ENCODE peak calls at places on chromosome 9, in nine cellular contexts. One of them, this sample, is unnamed.

GRCh38 chr9:81673310-81673709 is 16.0 kb downstream of the TLE1 start:
- DNase-seq in fibroblast of pulmonary artery: no peak
- DNase-seq in body of pancreas: no peak
- DNase-seq in spleen: no peak
- DNase-seq in AG10803: no peak
- DNase-seq in DND-41: no peak
- DNase-seq in foreskin fibroblast: no peak
- DNase-seq in cardiac fibroblast: no peak
- DNase-seq in GM12878: no peak
- DNase-seq in this sample: no peak

GRCh38 chr9:79604149-79604548 is 32.4 kb downstream of the TLE4 start:
- DNase-seq in fibroblast of pulmonary artery: no peak
- DNase-seq in body of pancreas: no peak
- DNase-seq in spleen: no peak
- DNase-seq in AG10803: no peak
- DNase-seq in DND-41: no peak
- DNase-seq in foreskin fibroblast: peak; percentile 25
- DNase-seq in cardiac fibroblast: no peak
- DNase-seq in GM12878: no peak
- DNase-seq in this sample: no peak

GRCh38 chr9:93108301-93109041 is 12.5 kb downstream of the CARD19 start:
- DNase-seq in fibroblast of pulmonary artery: no peak
- DNase-seq in body of pancreas: peak; percentile 3
- DNase-seq in spleen: peak; percentile 80
- DNase-seq in AG10803: no peak
- DNase-seq in DND-41: no peak
- DNase-seq in foreskin fibroblast: no peak
- DNase-seq in cardiac fibroblast: no peak
- DNase-seq in GM12878: no peak
- DNase-seq in this sample: no peak

GRCh38 chr9:16521868-16522381 is 348.5 kb downstream of the BNC2 start:
- DNase-seq in fibroblast of pulmonary artery: peak; percentile 79
- DNase-seq in body of pancreas: no peak
- DNase-seq in spleen: no peak
- DNase-seq in AG10803: peak; percentile 98
- DNase-seq in DND-41: no peak
- DNase-seq in foreskin fibroblast: peak; percentile 95
- DNase-seq in cardiac fibroblast: peak; percentile 79
- DNase-seq in GM12878: no peak
- DNase-seq in this sample: peak; percentile 79

GRCh38 chr9:27395484-27395921 is 98.6 kb upstream of the EQTN start:
- DNase-seq in fibroblast of pulmonary artery: no peak
- DNase-seq in body of pancreas: no peak
- DNase-seq in spleen: no peak
- DNase-seq in AG10803: peak; percentile 29
- DNase-seq in DND-41: no peak
- DNase-seq in foreskin fibroblast: no peak
- DNase-seq in cardiac fibroblast: no peak
- DNase-seq in GM12878: no peak
- DNase-seq in this sample: no peak

GRCh38 chr9:91416086-91416712 is 7.4 kb downstream of the NFIL3 start:
- DNase-seq in fibroblast of pulmonary artery: no peak
- DNase-seq in body of pancreas: no peak
- DNase-seq in spleen: no peak
- DNase-seq in AG10803: peak; percentile 45
- DNase-seq in DND-41: no peak
- DNase-seq in foreskin fibroblast: peak; percentile 50
- DNase-seq in cardiac fibroblast: no peak
- DNase-seq in GM12878: no peak
- DNase-seq in this sample: no peak

GRCh38 chr9:109258619-109259321 is 62.1 kb downstream of the EPB41L4B start:
- DNase-seq in fibroblast of pulmonary artery: no peak
- DNase-seq in body of pancreas: peak; percentile 47
- DNase-seq in spleen: no peak
- DNase-seq in AG10803: no peak
- DNase-seq in DND-41: no peak
- DNase-seq in foreskin fibroblast: no peak
- DNase-seq in cardiac fibroblast: no peak
- DNase-seq in GM12878: no peak
- DNase-seq in this sample: no peak

GRCh38 chr9:2816476-2817141 is 27.3 kb downstream of the PUM3 start:
- DNase-seq in fibroblast of pulmonary artery: peak; percentile 87
- DNase-seq in body of pancreas: peak; percentile 49
- DNase-seq in spleen: no peak
- DNase-seq in AG10803: peak; percentile 13
- DNase-seq in DND-41: no peak
- DNase-seq in foreskin fibroblast: peak; percentile 57
- DNase-seq in cardiac fibroblast: peak; percentile 93
- DNase-seq in GM12878: no peak
- DNase-seq in this sample: no peak

GRCh38 chr9:133942206-133942975 is 49.7 kb downstream of the VAV2 start:
- DNase-seq in fibroblast of pulmonary artery: no peak
- DNase-seq in body of pancreas: peak; percentile 7
- DNase-seq in spleen: peak; percentile 67
- DNase-seq in AG10803: no peak
- DNase-seq in DND-41: no peak
- DNase-seq in foreskin fibroblast: peak; percentile 45
- DNase-seq in cardiac fibroblast: no peak
- DNase-seq in GM12878: no peak
- DNase-seq in this sample: no peak

GRCh38 chr9:114906922-114907571 is 23.3 kb downstream of the TNFSF8 start:
- DNase-seq in fibroblast of pulmonary artery: peak; percentile 71
- DNase-seq in body of pancreas: no peak
- DNase-seq in spleen: no peak
- DNase-seq in AG10803: no peak
- DNase-seq in DND-41: peak; percentile 59
- DNase-seq in foreskin fibroblast: peak; percentile 73
- DNase-seq in cardiac fibroblast: peak; percentile 66
- DNase-seq in GM12878: no peak
- DNase-seq in this sample: peak; percentile 37

GRCh38 chr9:116899337-116900006 is 212.4 kb downstream of the TRIM32 start:
- DNase-seq in fibroblast of pulmonary artery: no peak
- DNase-seq in body of pancreas: no peak
- DNase-seq in spleen: no peak
- DNase-seq in AG10803: peak; percentile 2
- DNase-seq in DND-41: no peak
- DNase-seq in foreskin fibroblast: no peak
- DNase-seq in cardiac fibroblast: no peak
- DNase-seq in GM12878: no peak
- DNase-seq in this sample: no peak

GRCh38 chr9:131621551-131622321 is 76.4 kb downstream of the PRRT1B start:
- DNase-seq in fibroblast of pulmonary artery: no peak
- DNase-seq in body of pancreas: no peak
- DNase-seq in spleen: peak; percentile 82
- DNase-seq in AG10803: no peak
- DNase-seq in DND-41: no peak
- DNase-seq in foreskin fibroblast: no peak
- DNase-seq in cardiac fibroblast: no peak
- DNase-seq in GM12878: peak; percentile 73
- DNase-seq in this sample: no peak

GRCh38 chr9:131624636-131625241 is 79.4 kb downstream of the PRRT1B start:
- DNase-seq in fibroblast of pulmonary artery: no peak
- DNase-seq in body of pancreas: peak; percentile 67
- DNase-seq in spleen: peak; percentile 62
- DNase-seq in AG10803: no peak
- DNase-seq in DND-41: no peak
- DNase-seq in foreskin fibroblast: peak; percentile 81
- DNase-seq in cardiac fibroblast: no peak
- DNase-seq in GM12878: no peak
- DNase-seq in this sample: no peak

GRCh38 chr9:131623655-131624330 is 78.5 kb downstream of the PRRT1B start:
- DNase-seq in fibroblast of pulmonary artery: no peak
- DNase-seq in body of pancreas: no peak
- DNase-seq in spleen: peak; percentile 19
- DNase-seq in AG10803: no peak
- DNase-seq in DND-41: no peak
- DNase-seq in foreskin fibroblast: no peak
- DNase-seq in cardiac fibroblast: no peak
- DNase-seq in GM12878: no peak
- DNase-seq in this sample: no peak

GRCh38 chr9:131620764-131621520 is 75.6 kb downstream of the PRRT1B start:
- DNase-seq in fibroblast of pulmonary artery: no peak
- DNase-seq in body of pancreas: no peak
- DNase-seq in spleen: no peak
- DNase-seq in AG10803: no peak
- DNase-seq in DND-41: no peak
- DNase-seq in foreskin fibroblast: no peak
- DNase-seq in cardiac fibroblast: no peak
- DNase-seq in GM12878: no peak
- DNase-seq in this sample: no peak

DNA sequence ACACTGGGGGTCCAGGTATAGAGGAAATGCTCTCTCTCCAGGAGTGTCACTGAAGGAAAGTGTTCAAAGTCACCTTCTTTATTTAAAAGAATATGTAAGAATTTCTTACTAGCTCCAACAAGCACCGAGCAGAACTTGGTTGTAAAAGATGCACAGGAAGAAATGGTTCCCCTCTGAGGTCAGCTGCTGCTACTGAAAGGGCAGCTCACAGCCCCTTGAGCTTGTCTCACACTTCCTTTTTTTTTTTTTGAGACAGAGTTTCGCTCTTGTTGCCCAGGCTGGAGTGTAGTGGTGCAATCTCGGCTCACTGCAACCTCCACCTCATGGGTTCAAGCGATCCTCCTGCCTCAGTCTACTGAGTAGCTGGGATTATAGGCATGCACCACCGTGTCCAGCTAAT is 77.2 kb downstream of the PRRT1B start:
- DNase-seq in fibroblast of pulmonary artery: no peak
- DNase-seq in body of pancreas: no peak
- DNase-seq in spleen: no peak
- DNase-seq in AG10803: no peak
- DNase-seq in DND-41: no peak
- DNase-seq in foreskin fibroblast: no peak
- DNase-seq in cardiac fibroblast: no peak
- DNase-seq in GM12878: peak; percentile 48
- DNase-seq in this sample: no peak
- H3K4me3 ChIP-seq in fibroblast of pulmonary artery: no peak overlapping the region
- H3K4me3 ChIP-seq in body of pancreas: no peak overlapping the region
- H3K4me3 ChIP-seq in spleen: no peak overlapping the region
- H3K4me3 ChIP-seq in AG10803: no peak overlapping the region
- H3K4me3 ChIP-seq in DND-41: no peak overlapping the region
- H3K4me3 ChIP-seq in foreskin fibroblast: no peak overlapping the region
- H3K4me3 ChIP-seq in cardiac fibroblast: no peak overlapping the region
- H3K4me3 ChIP-seq in GM12878: no peak overlapping the region
- H3K4me3 ChIP-seq in this sample: no peak overlapping the region

DNA sequence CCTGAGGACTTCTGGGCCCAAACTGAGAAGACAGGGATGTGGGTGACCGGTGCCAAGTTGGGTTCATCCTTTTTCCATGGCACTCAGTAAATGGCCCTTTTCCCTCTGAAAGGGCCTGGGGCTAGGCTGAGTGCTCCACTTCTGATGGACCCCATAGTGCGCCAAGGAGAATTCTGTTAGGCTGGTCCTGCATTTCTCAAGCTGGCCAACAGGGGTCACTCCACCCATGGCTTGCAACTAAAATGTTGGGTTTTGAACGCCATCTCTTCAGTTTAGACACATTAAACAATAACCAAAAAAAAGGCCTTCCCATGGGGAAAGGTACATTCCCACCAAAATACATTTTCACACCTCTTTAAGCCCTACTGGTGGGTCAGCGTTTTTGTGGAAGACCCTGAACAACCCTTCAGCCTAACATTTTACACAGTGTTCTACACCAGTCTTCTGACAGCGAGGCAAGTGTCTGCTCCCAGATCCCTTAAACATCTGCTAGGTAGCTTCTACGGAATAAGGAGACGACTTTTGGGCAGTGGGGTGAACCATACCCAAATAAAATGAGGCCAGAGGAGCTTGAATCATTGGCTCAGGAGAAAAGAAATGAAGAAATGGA is 27.3 kb downstream of the CNTFR start:
- DNase-seq in fibroblast of pulmonary artery: no peak
- DNase-seq in body of pancreas: peak; percentile 27
- DNase-seq in spleen: no peak
- DNase-seq in AG10803: no peak
- DNase-seq in DND-41: peak; percentile 12
- DNase-seq in foreskin fibroblast: no peak
- DNase-seq in cardiac fibroblast: no peak
- DNase-seq in GM12878: no peak
- DNase-seq in this sample: no peak
- TF ChIP-seq CTCF in fibroblast of pulmonary artery: peak; percentile 55
- TF ChIP-seq CTCF in body of pancreas: peak; percentile 29
- TF ChIP-seq CTCF in spleen: peak; percentile 37
- TF ChIP-seq CTCF in AG10803: peak; percentile 49
- TF ChIP-seq CTCF in DND-41: peak; percentile 68
- TF ChIP-seq CTCF in foreskin fibroblast: peak; percentile 23
- TF ChIP-seq CTCF in cardiac fibroblast: peak; percentile 58
- TF ChIP-seq CTCF in GM12878: no peak
- TF ChIP-seq CTCF in this sample: peak; percentile 45

DNA sequence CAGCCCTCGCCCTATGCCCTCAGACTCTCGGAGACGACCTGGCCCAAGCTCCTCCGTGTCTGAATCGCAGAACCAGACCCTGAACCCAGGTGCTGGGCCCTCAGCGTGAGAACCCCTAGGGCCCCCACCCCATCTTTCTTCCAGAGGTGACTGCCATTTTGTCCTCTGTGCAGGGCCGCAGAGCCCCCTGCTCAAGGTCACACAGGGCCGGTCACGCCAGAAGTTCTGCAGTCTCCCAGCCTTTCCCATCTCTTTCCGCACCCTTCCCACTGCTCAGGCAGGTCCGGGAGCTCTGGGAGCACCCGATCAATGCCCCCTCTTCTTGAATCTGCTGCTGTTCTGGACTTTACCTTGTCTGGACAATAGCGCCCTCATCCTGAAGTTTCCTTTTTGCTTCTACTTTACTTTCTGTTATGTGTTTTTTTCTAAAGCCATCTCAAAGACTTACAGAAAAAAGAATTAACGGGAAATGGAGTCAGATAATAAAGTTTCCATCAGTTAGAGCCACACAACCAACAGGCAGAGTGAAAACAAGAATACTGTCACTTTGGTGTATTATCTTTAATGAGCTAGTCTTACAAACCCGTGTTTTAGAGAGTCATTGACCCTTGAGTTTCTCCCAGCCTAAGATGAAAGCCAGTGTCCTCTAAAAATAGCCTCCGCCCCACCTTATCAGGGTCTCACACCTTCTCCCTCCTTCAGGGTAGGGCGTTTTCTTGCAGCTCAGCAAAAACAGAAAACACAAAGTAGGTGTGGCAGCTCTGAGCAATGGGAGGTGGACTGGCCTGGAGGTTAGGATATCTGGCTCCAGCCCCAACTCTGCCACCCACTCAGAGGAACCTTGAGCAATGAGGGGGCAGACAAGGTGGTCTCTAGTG is 1.8 kb downstream of the TMOD1 start:
- DNase-seq in fibroblast of pulmonary artery: no peak
- DNase-seq in body of pancreas: peak; percentile 34
- DNase-seq in spleen: no peak
- DNase-seq in AG10803: no peak
- DNase-seq in DND-41: no peak
- DNase-seq in foreskin fibroblast: no peak
- DNase-seq in cardiac fibroblast: no peak
- DNase-seq in GM12878: no peak
- DNase-seq in this sample: no peak
- H3K4me3 ChIP-seq in fibroblast of pulmonary artery: no peak overlapping the region
- H3K4me3 ChIP-seq in body of pancreas: peak overlapping the region; percentile 80
- H3K4me3 ChIP-seq in spleen: peak overlapping the region; percentile 63
- H3K4me3 ChIP-seq in AG10803: no peak overlapping the region
- H3K4me3 ChIP-seq in DND-41: no peak overlapping the region
- H3K4me3 ChIP-seq in foreskin fibroblast: no peak overlapping the region
- H3K4me3 ChIP-seq in cardiac fibroblast: no peak overlapping the region
- H3K4me3 ChIP-seq in GM12878: peak overlapping the region; percentile 86
- H3K4me3 ChIP-seq in this sample: no peak overlapping the region

GRCh38 chr9:99694393-99694792 is 127.3 kb upstream of the NR4A3 start:
- DNase-seq in fibroblast of pulmonary artery: no peak
- DNase-seq in body of pancreas: no peak
- DNase-seq in spleen: no peak
- DNase-seq in AG10803: no peak
- DNase-seq in DND-41: no peak
- DNase-seq in foreskin fibroblast: no peak
- DNase-seq in cardiac fibroblast: no peak
- DNase-seq in GM12878: no peak
- DNase-seq in this sample: no peak
- TF ChIP-seq CTCF in fibroblast of pulmonary artery: no peak
- TF ChIP-seq CTCF in body of pancreas: no peak
- TF ChIP-seq CTCF in spleen: no peak
- TF ChIP-seq CTCF in AG10803: no peak
- TF ChIP-seq CTCF in DND-41: no peak
- TF ChIP-seq CTCF in foreskin fibroblast: no peak
- TF ChIP-seq CTCF in cardiac fibroblast: no peak
- TF ChIP-seq CTCF in GM12878: no peak
- TF ChIP-seq CTCF in this sample: no peak